ENCODE peak calls at places on chromosome X, in seven cellular contexts. O is fibroblast of pulmonary artery, K is mucosa of descending colon, Q is upper lobe of right lung, V is choroid plexus epithelial cell, I is lung, R is coronary artery. W is an unnamed sample.

GRCh38 chrX:69065451-69065850 is 99.8 kb downstream of the PJA1 start:
- DNase-seq in O (no peak), Q (no peak), V (peak), K (no peak), I (no peak), R (peak), W (peak)

GRCh38 chrX:96688789-96689188 is 4.1 kb downstream of the DIAPH2 start:
- DNase-seq in I (no peak), V (no peak), K (no peak), O (no peak), R (no peak), Q (no peak), W (no peak)

GRCh38 chrX:128807367-128807766 is 715.9 kb downstream of the SMARCA1 start:
- DNase-seq in K (no peak), R (no peak), V (no peak), O (no peak), I (no peak), Q (no peak), W (no peak)

GRCh38 chrX:46710927-46711623 is 47.8 kb downstream of the SLC9A7 start:
- DNase-seq in O (no peak), Q (no peak), K (no peak), V (no peak), I (no peak), R (no peak), W (no peak)

GRCh38 chrX:67544281-67544680 is 460 bp downstream of the AR start:
- DNase-seq in O (peak), R (peak), Q (peak), I (no peak), V (no peak), K (peak), W (no peak)

GRCh38 chrX:25084446-25084845 is 68.7 kb upstream of the ARX start:
- DNase-seq in I (no peak), Q (no peak), K (no peak), R (no peak), O (no peak), V (no peak), W (no peak)

GRCh38 chrX:130896026-130896425 is 7.0 kb downstream of the ENOX2 start:
- DNase-seq in R (no peak), O (peak), Q (no peak), V (peak), I (no peak), K (no peak), W (peak)

GRCh38 chrX:133402042-133402453 is 13.2 kb downstream of the GPC4 start:
- DNase-seq in K (no peak), Q (no peak), R (no peak), V (peak), I (no peak), O (peak), W (peak)

GRCh38 chrX:16797358-16797757 is 11.1 kb downstream of the TXLNG start:
- DNase-seq in R (no peak), V (no peak), I (no peak), K (no peak), Q (no peak), O (peak), W (no peak)

GRCh38 chrX:17738002-17738713 is 865 bp downstream of the SCML1 start:
- DNase-seq in K (peak), O (no peak), Q (peak), I (peak), R (no peak), V (peak), W (peak)

GRCh38 chrX:78333521-78333920 is 6.1 kb upstream of the CYSLTR1 start:
- DNase-seq in I (no peak), K (no peak), Q (no peak), O (peak), V (peak), R (no peak), W (no peak)

GRCh38 chrX:41563881-41564280 is 116.7 kb downstream of the NYX start:
- DNase-seq in V (peak), R (no peak), Q (no peak), I (no peak), K (no peak), O (no peak), W (peak)

GRCh38 chrX:30971761-30972603 is 82.9 kb upstream of the TAB3 start:
- DNase-seq in K (no peak), V (peak), I (peak), R (no peak), O (peak), Q (no peak), W (peak)

GRCh38 chrX:10198254-10198653 is 41.5 kb downstream of the CLCN4 start:
- DNase-seq in K (no peak), I (no peak), O (peak), R (no peak), V (peak), Q (no peak), W (peak)

GRCh38 chrX:1244164-1245076 is 24.2 kb upstream of the CSF2RA start:
- DNase-seq in I (no peak), V (no peak), R (no peak), K (no peak), O (no peak), Q (no peak), W (no peak)
- TF ChIP-seq CTCF in I (no peak), V (no peak), R (no peak), K (no peak), O (no peak), Q (no peak), W (no peak)

GRCh38 chrX:843306-843705 is 212.7 kb downstream of the SHOX start:
- DNase-seq in I (no peak), O (no peak), R (no peak), Q (no peak), K (no peak), V (no peak), W (no peak)

GRCh38 chrX:850471-850916 is 219.9 kb downstream of the SHOX start:
- DNase-seq in K (no peak), V (peak), O (no peak), Q (no peak), I (no peak), R (no peak), W (no peak)

GRCh38 chrX:853304-853703 is 222.7 kb downstream of the SHOX start:
- DNase-seq in Q (no peak), V (no peak), I (no peak), O (no peak), R (no peak), K (no peak), W (no peak)

DNA sequence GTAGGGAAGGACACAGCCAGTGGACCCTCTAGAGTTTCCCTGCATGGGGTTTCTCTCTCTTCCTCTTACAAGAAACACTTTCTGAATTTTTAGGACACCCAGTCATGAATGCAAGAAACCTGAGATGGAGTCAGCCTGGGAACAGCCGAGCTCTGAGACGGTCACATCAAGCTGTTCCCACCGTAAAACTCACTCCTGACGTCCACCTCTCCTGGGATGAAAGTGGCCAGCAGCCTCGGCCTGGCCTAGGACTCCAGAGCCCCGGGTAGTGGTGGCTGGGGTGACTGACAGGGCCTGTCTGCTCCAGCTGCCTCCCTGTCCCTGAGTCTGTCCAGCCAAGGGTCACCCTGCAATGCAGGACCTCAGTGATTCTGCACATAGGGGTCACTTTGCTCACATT is 217.8 kb downstream of the SHOX start:
- DNase-seq in I (no peak), O (no peak), K (no peak), V (no peak), R (no peak), Q (no peak), W (no peak)
- H3K4me3 ChIP-seq in I (no peak), O (no peak), K (no peak), V (no peak), R (no peak), Q (no peak), W (no peak)

DNA sequence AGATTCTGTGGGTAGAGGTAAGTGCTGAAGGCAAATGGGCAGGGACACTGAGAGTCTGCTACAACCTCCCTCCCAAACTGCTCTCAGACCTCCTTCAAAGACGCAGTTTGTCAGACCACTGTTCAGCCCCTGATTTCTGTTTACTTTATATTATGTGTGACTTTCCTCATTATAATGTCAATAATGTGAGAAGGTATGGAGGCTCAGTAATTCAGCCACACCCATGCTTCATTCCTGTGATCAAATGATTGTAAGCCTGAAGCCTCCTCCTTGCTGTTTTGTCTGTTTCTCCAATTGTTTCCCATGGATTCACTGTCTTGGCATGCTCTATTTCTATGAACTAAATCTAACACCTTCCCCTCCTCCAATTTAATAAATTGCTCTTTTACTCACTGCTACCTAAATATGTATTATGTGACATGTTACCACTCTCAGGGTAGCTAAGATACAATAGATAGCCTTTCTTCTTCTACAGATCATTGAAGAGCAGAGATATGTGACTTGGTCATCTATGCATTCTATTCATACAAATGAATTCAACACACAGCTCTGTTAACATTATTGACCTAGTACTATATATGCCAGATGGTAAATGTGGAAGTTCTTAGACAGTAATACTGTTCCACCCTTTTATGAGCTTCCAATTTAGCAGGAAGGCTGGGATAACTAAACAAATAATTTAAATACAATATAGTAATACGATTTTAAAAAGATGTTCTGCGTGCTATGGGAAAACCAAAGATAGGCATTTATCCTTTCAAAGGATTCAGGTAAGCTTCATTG is 75.8 kb downstream of the SYTL5 start:
- DNase-seq in R (no peak), K (no peak), V (no peak), Q (no peak), O (no peak), I (no peak), W (no peak)
- TF ChIP-seq CTCF in R (no peak), K (no peak), V (no peak), Q (no peak), O (no peak), I (no peak), W (no peak)

DNA sequence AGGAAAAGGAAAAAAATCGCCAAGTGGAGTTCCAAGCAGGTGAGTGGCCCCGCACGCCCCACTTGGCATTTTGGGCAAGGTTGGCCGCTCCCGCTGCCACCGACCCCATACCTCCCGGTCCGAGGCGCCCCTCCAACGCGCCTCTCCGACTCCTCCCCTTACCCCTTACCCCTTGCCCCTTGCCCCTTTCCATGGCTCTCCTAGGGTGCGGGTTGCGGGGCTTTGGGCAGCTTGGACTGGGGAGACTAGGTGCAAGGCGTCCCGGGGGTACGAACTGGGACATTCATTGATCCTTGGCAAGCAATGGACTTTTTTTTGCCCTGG is 698 bp downstream of the SLC16A2 start:
- DNase-seq in Q (no peak), V (no peak), R (no peak), K (no peak), I (no peak), O (no peak), W (no peak)
- H3K4me3 ChIP-seq in Q (peak), V (peak), R (peak), K (no peak), I (peak), O (peak), W (peak)

GRCh38 chrX:43953218-43953617 is 20.0 kb downstream of the NDP start:
- DNase-seq in O (no peak), V (no peak), K (no peak), I (no peak), Q (no peak), R (no peak), W (peak)

GRCh38 chrX:43949669-43950068 is 23.5 kb downstream of the NDP start:
- DNase-seq in O (no peak), Q (peak), R (no peak), I (no peak), V (no peak), K (peak), W (no peak)
- TF ChIP-seq CTCF in O (peak), Q (peak), R (no peak), I (peak), V (peak), K (no peak), W (peak)